ENCODE peak calls at places on chromosome 17, in seven cellular contexts. Q is mesendoderm, H is H9, N is IMR-90, E is mesenchymal stem cell, V is H1, U is trophoblast cell. I is an unnamed sample.

GRCh38 chr17:45019177-45019711 is 32.2 kb downstream of the DCAKD start:
- DNase-seq in Q (no peak), H (no peak), N (peak), E (peak), V (no peak), U (peak), I (no peak)

GRCh38 chr17:63082952-63083351 is 116.9 kb downstream of the TANC2 start:
- DNase-seq in Q (peak), H (no peak), N (peak), E (peak), V (no peak), U (no peak), I (no peak)

GRCh38 chr17:17151541-17151940 is 54.6 kb downstream of the PLD6 start:
- DNase-seq in Q (no peak), H (no peak), N (peak), E (peak), V (no peak), U (no peak), I (no peak)

GRCh38 chr17:59893617-59894100 is 738 bp downstream of the RPS6KB1 start:
- DNase-seq in Q (peak), H (no peak), N (peak), E (peak), V (no peak), U (no peak), I (peak)

GRCh38 chr17:72502111-72502939 is 381.5 kb downstream of the SOX9 start:
- DNase-seq in Q (peak), H (no peak), N (peak), E (peak), V (no peak), U (no peak), I (no peak)

GRCh38 chr17:62826956-62827355 is 18.8 kb upstream of the MARCHF10 start:
- DNase-seq in Q (no peak), H (no peak), N (peak), E (no peak), V (no peak), U (no peak), I (no peak)

GRCh38 chr17:13740692-13741091 is 139.0 kb upstream of the HS3ST3A1 start:
- DNase-seq in Q (no peak), H (no peak), N (no peak), E (no peak), V (no peak), U (no peak), I (no peak)

GRCh38 chr17:78751447-78752067 is 30.5 kb downstream of the CYTH1 start:
- DNase-seq in Q (no peak), H (no peak), N (no peak), E (no peak), V (no peak), U (no peak), I (no peak)

GRCh38 chr17:50511058-50511457 is 2.8 kb downstream of the MYCBPAP start:
- DNase-seq in Q (peak), H (no peak), N (peak), E (peak), V (no peak), U (peak), I (no peak)

GRCh38 chr17:49015924-49016774 is 19.0 kb downstream of the IGF2BP1 start:
- DNase-seq in Q (no peak), H (peak), N (peak), E (no peak), V (no peak), U (no peak), I (no peak)

GRCh38 chr17:59410049-59410437 is 78.6 kb downstream of the YPEL2 start:
- DNase-seq in Q (no peak), H (no peak), N (no peak), E (no peak), V (no peak), U (no peak), I (no peak)

GRCh38 chr17:62882878-62883277 is 74.8 kb upstream of the MARCHF10 start:
- DNase-seq in Q (no peak), H (no peak), N (peak), E (peak), V (no peak), U (no peak), I (no peak)

GRCh38 chr17:27627514-27627913 is 3.5 kb upstream of the LGALS9 start:
- DNase-seq in Q (no peak), H (no peak), N (no peak), E (no peak), V (no peak), U (no peak), I (no peak)

GRCh38 chr17:50863221-50863843 is 2.8 kb downstream of the TOB1 start:
- DNase-seq in Q (peak), H (peak), N (no peak), E (peak), V (no peak), U (peak), I (no peak)

GRCh38 chr17:77476006-77476405 is 335.2 kb downstream of the SEC14L1 start:
- DNase-seq in Q (no peak), H (no peak), N (no peak), E (no peak), V (no peak), U (no peak), I (no peak)

GRCh38 chr17:77723909-77724875 is 234.3 kb upstream of the TNRC6C start:
- DNase-seq in Q (no peak), H (peak), N (no peak), E (no peak), V (no peak), U (no peak), I (no peak)

GRCh38 chr17:57783338-57783742 is 38.2 kb upstream of the CCDC182 start:
- DNase-seq in Q (peak), H (peak), N (peak), E (peak), V (peak), U (peak), I (peak)

GRCh38 chr17:6639651-6640535 is 618 bp downstream of the KIAA0753 start:
- DNase-seq in Q (peak), H (peak), N (peak), E (peak), V (no peak), U (peak), I (no peak)

GRCh38 chr17:73211745-73212144 is 18.9 kb downstream of the COG1 start:
- DNase-seq in Q (no peak), H (no peak), N (no peak), E (no peak), V (no peak), U (no peak), I (no peak)

GRCh38 chr17:44210342-44211192 is 8.9 kb downstream of the UBTF start:
- DNase-seq in Q (peak), H (peak), N (peak), E (peak), V (peak), U (peak), I (peak)

GRCh38 chr17:7912927-7913524 is 3.1 kb downstream of the RNF227 start:
- DNase-seq in Q (peak), H (peak), N (peak), E (peak), V (no peak), U (peak), I (peak)

GRCh38 chr17:27563532-27563931 is 67.5 kb upstream of the LGALS9 start:
- DNase-seq in Q (no peak), H (no peak), N (no peak), E (no peak), V (no peak), U (no peak), I (no peak)

GRCh38 chr17:47934856-47935255 is 6.5 kb upstream of the PNPO start:
- DNase-seq in Q (no peak), H (no peak), N (peak), E (peak), V (no peak), U (no peak), I (no peak)
- H2BK5ac ChIP-seq in Q (no peak), H (no peak), N (no peak), E (no peak), V (no peak), U (no peak), I (no peak)

GRCh38 chr17:4515501-4515900 is 16.8 kb downstream of the SPNS2 start:
- DNase-seq in Q (no peak), H (no peak), N (no peak), E (no peak), V (no peak), U (peak), I (no peak)
- H2BK5ac ChIP-seq in Q (no peak), H (no peak), N (no peak), E (no peak), V (no peak), U (peak), I (peak)

GRCh38 chr17:1972429-1973160 is 52.5 kb downstream of the RTN4RL1 start:
- DNase-seq in Q (no peak), H (no peak), N (peak), E (no peak), V (no peak), U (no peak), I (no peak)

GRCh38 chr17:1969712-1970111 is 55.4 kb downstream of the RTN4RL1 start:
- DNase-seq in Q (no peak), H (no peak), N (no peak), E (no peak), V (no peak), U (no peak), I (no peak)

GRCh38 chr17:1966274-1967086 is 58.7 kb downstream of the RTN4RL1 start:
- DNase-seq in Q (no peak), H (no peak), N (no peak), E (no peak), V (no peak), U (peak), I (no peak)

GRCh38 chr17:1967092-1967662 is 58.0 kb downstream of the RTN4RL1 start:
- DNase-seq in Q (peak), H (peak), N (no peak), E (no peak), V (no peak), U (peak), I (no peak)

GRCh38 chr17:1970843-1971384 is 54.2 kb downstream of the RTN4RL1 start:
- DNase-seq in Q (no peak), H (no peak), N (no peak), E (no peak), V (no peak), U (no peak), I (no peak)
- H2BK5ac ChIP-seq in Q (no peak), H (no peak), N (no peak), E (no peak), V (no peak), U (no peak), I (no peak)

GRCh38 chr17:9432121-9432866 is 143.3 kb downstream of the STX8 start:
- DNase-seq in Q (no peak), H (no peak), N (peak), E (peak), V (no peak), U (no peak), I (no peak)
- H2BK5ac ChIP-seq in Q (no peak), H (no peak), N (no peak), E (no peak), V (no peak), U (no peak), I (no peak)

GRCh38 chr17:67833134-67833533 is 7.8 kb downstream of the BPTF start:
- DNase-seq in Q (no peak), H (no peak), N (no peak), E (no peak), V (no peak), U (no peak), I (no peak)
- H2BK5ac ChIP-seq in Q (no peak), H (no peak), N (no peak), E (no peak), V (no peak), U (no peak), I (no peak)

DNA sequence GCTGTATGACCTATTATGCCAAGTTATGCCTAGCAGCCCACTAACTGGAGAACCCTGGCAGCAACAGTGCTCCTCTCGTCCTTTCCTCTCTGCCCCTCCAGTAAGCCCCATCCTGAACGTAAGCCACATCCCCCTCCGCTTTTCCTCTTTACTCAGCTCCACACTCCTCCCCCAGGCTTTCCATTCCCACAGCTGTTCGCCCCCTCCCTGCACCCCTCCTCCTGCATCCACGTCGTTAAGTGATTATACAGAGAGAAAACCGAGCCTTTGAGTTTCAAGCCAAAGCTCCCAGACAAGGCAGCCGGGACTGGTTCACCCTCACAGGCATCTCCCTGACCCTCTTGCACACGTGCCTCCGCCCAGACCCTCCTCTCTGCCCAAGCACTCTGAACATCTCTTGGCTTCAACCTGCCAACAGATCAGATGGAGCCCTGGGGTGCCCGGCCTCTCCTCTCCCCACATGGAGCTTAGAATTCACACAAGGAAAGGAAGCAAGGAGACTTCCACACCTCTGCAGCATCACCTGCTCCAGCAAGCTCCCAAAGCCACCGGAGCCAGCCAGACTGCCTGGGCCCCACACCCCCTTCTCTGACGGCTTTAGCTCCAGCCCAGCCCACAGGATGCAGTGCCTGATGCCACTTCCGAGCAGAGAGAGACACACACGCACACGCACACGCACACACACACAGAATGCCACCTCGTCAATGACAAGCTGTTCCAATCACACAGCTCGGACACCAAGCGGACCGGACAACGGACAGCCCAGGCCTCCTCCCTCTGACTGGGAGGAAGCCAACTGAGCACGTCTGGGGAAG is 100.0 kb upstream of the CCL2 start:
- DNase-seq in Q (peak), H (peak), N (no peak), E (no peak), V (no peak), U (no peak), I (no peak)
- H2BK5ac ChIP-seq in Q (peak), H (no peak), N (no peak), E (no peak), V (peak), U (no peak), I (no peak)

DNA sequence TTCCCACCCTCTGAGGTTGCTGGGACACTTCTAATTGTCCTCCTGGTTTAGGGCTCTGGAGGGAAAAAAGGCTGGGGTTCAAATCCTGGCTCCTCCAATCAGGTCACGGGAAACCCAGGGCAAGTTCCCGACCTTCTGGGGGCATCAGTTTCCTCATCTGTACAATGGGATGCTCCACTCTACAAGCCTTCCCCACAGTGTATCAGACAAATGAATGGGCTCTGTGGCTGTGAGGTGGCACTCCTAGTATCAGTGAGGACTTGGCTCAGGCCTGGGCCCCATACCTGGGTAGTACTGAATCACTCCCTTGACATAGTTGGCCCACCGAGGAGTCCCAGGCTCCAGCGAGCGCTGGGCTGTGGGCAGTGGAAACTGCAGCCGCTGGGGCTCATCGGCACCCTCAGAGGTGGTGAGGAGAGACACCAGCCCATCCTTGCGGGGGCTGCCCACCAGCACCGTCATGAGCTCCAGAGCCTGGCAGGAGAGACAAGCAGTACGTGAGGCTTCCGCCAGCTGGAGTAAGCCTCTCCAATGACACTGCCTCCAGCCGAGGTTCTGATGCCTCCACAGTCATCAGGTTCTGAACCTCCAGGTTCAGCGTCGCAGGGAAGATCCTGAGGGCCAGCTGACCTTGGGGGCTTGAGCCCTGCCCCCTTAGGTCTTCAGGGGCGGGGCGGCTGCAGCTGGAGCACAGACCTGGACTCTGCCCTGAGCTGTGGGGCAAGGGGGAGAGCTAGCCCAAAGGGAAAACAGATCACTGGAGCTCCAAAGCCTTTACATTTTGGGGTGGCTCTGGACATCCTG is 1.2 kb downstream of the GALK1 start:
- DNase-seq in Q (no peak), H (peak), N (no peak), E (no peak), V (no peak), U (no peak), I (no peak)
- H2BK5ac ChIP-seq in Q (no peak), H (no peak), N (no peak), E (no peak), V (no peak), U (no peak), I (no peak)